ENCODE peak calls at places on chromosomes 12 and 14, in four cellular contexts. M, U, A and I are unnamed samples.

GRCh38 chr12:10771132-10771733 is 31.2 kb downstream of the TAS2R7 start:
- DNase-seq in M (peak; percentile 32), U (peak; percentile 27), A (peak; percentile 26), I (no peak)

GRCh38 chr14:59619071-59619470 is 42.5 kb upstream of the CCDC175 start:
- DNase-seq in M (no peak), U (no peak), A (no peak), I (no peak)

GRCh38 chr14:98692832-98693231 is 579.2 kb downstream of the BCL11B start:
- DNase-seq in M (no peak), U (no peak), A (no peak), I (no peak)

GRCh38 chr14:69887740-69888657 is 8.8 kb downstream of the SMOC1 start:
- DNase-seq in M (no peak), U (no peak), A (no peak), I (peak; percentile 36)

GRCh38 chr12:3456809-3457208 is 34.2 kb upstream of the PRMT8 start:
- DNase-seq in M (no peak), U (no peak), A (no peak), I (no peak)

GRCh38 chr14:34081576-34082136 is 130.8 kb upstream of the EGLN3 start:
- DNase-seq in M (peak; percentile 32), U (no peak), A (peak; percentile 57), I (peak; percentile 42)

GRCh38 chr12:12714276-12715001 is 2.7 kb upstream of the CDKN1B start:
- DNase-seq in M (peak; percentile 58), U (peak; percentile 82), A (no peak), I (peak; percentile 30)

GRCh38 chr12:26809611-26810298 is 23.2 kb downstream of the ITPR2 start:
- DNase-seq in M (no peak), U (no peak), A (no peak), I (no peak)

GRCh38 chr12:48965447-48965846 is 6.1 kb downstream of the WNT10B start:
- DNase-seq in M (no peak), U (no peak), A (no peak), I (no peak)

GRCh38 chr12:48796976-48797375 is 8.1 kb upstream of the ADCY6 start:
- DNase-seq in M (no peak), U (no peak), A (no peak), I (no peak)

GRCh38 chr14:97705976-97706375 is 908.8 kb downstream of the VRK1 start:
- DNase-seq in M (no peak), U (no peak), A (no peak), I (no peak)

GRCh38 chr12:22631863-22632463 is 7.0 kb downstream of the ETNK1 start:
- DNase-seq in M (peak; percentile 11), U (peak; percentile 13), A (no peak), I (no peak)

GRCh38 chr14:87899228-87899627 is 93.8 kb downstream of the GALC start:
- DNase-seq in M (no peak), U (no peak), A (no peak), I (no peak)

GRCh38 chr14:67580336-67581230 is 19.5 kb downstream of the PIGH start:
- DNase-seq in M (peak; percentile 72), U (no peak), A (no peak), I (no peak)

GRCh38 chr12:121753844-121754264 is 39.6 kb downstream of the RHOF start:
- DNase-seq in M (no peak), U (no peak), A (no peak), I (no peak)

GRCh38 chr12:132486168-132486567 is 3.8 kb upstream of the FBRSL1 start:
- DNase-seq in M (no peak), U (no peak), A (no peak), I (no peak)

GRCh38 chr12:107092669-107093546 is 441 bp downstream of the CRY1 start:
- DNase-seq in M (peak; percentile 62), U (no peak), A (no peak), I (peak; percentile 42)

GRCh38 chr14:34554540-34555250 is 15.2 kb upstream of the EAPP start:
- DNase-seq in M (no peak), U (peak; percentile 30), A (no peak), I (no peak)

GRCh38 chr12:59372971-59373370 is 222.9 kb upstream of the SLC16A7 start:
- DNase-seq in M (peak; percentile 28), U (no peak), A (peak; percentile 8), I (peak; percentile 51)

GRCh38 chr12:2796187-2796663 is 1.5 kb downstream of the FKBP4 start:
- DNase-seq in M (peak; percentile 44), U (no peak), A (no peak), I (no peak)

GRCh38 chr12:117053597-117054201 is 45.5 kb downstream of the TESC start:
- DNase-seq in M (no peak), U (no peak), A (no peak), I (no peak)

GRCh38 chr14:90368946-90369721 is 27.7 kb upstream of the CALM1 start:
- DNase-seq in M (peak; percentile 67), U (peak; percentile 26), A (peak; percentile 36), I (no peak)

GRCh38 chr14:95281560-95282176 is 38.0 kb downstream of the CLMN start:
- DNase-seq in M (no peak), U (no peak), A (no peak), I (no peak)

GRCh38 chr14:49972840-49973239 is 80.0 kb downstream of the ARF6 start:
- DNase-seq in M (peak; percentile 74), U (no peak), A (peak; percentile 71), I (peak; percentile 62)

DNA sequence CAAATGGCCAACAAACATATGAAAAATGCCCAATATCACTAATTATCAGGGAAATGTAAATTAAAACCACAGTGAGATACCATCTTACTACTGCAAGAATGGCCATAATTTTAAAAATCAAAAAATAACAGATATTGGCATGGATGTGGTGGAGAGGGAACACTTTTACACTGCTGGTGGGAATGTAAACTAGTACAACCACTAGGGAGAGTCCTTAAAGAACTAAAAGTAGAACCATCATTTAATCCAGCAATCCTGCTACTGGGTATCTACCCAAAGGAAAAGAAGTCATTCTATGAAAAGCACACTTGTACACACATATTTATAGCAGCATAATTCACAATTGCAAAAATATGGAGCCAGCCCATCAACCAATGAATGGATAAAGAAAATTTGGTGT is 459.7 kb downstream of the GXYLT1 start:
- DNase-seq in M (no peak), U (no peak), A (no peak), I (no peak)
- TF ChIP-seq CTCF in M (no peak), U (no peak), A (no peak), I (no peak)

GRCh38 chr12:99766408-99766807 is 118.9 kb downstream of the GARIN6 start:
- DNase-seq in M (no peak), U (no peak), A (no peak), I (no peak)

GRCh38 chr12:99768758-99769157 is 121.2 kb downstream of the GARIN6 start:
- DNase-seq in M (no peak), U (no peak), A (no peak), I (no peak)

GRCh38 chr12:99769581-99769980 is 122.0 kb downstream of the GARIN6 start:
- DNase-seq in M (no peak), U (no peak), A (no peak), I (no peak)

GRCh38 chr12:99765469-99766114 is 118.0 kb downstream of the GARIN6 start:
- DNase-seq in M (no peak), U (no peak), A (no peak), I (no peak)

GRCh38 chr12:99767809-99768208 is 120.3 kb downstream of the GARIN6 start:
- DNase-seq in M (peak; percentile 8), U (peak; percentile 59), A (peak; percentile 7), I (no peak)
- TF ChIP-seq CTCF in M (peak; percentile 77), U (peak; percentile 89), A (peak; percentile 37), I (no peak)

GRCh38 chr12:68331869-68332725 is at the start of gene MDM1:
- DNase-seq in M (peak; percentile 99), U (peak; percentile 99), A (peak; percentile 95), I (peak; percentile 98)
- TF ChIP-seq CTCF in M (no peak), U (no peak), A (no peak), I (no peak)

GRCh38 chr14:101961746-101962502 is 2.4 kb upstream of the DYNC1H1 start:
- DNase-seq in M (no peak), U (no peak), A (no peak), I (no peak)

GRCh38 chr14:101958418-101959185 is 5.8 kb upstream of the DYNC1H1 start:
- DNase-seq in M (no peak), U (no peak), A (no peak), I (no peak)

GRCh38 chr14:101959277-101959676 is 5.1 kb upstream of the DYNC1H1 start:
- DNase-seq in M (no peak), U (no peak), A (no peak), I (no peak)

GRCh38 chr14:101961011-101961721 is 3.2 kb upstream of the DYNC1H1 start:
- DNase-seq in M (peak; percentile 88), U (peak; percentile 89), A (peak; percentile 63), I (peak; percentile 80)

GRCh38 chr14:101960225-101960624 is 4.1 kb upstream of the DYNC1H1 start:
- DNase-seq in M (no peak), U (peak; percentile 60), A (no peak), I (no peak)
- TF ChIP-seq CTCF in M (peak; percentile 38), U (peak; percentile 73), A (peak; percentile 52), I (no peak)

GRCh38 chr12:53047221-53048032 is 2.4 kb upstream of the TNS2 start:
- DNase-seq in M (peak; percentile 93), U (peak; percentile 74), A (no peak), I (peak; percentile 70)
- TF ChIP-seq CTCF in M (no peak), U (no peak), A (no peak), I (peak; percentile 31)